ENCODE peak calls at places on chromosome 22, in six cellular contexts. N is lower leg skin, J is spleen, W is fibroblast of lung, Z is tibial artery, S is body of pancreas. K is an unnamed sample.

GRCh38 chr22:49008682-49009235 is 818.9 kb downstream of the BRD1 start:
- DNase-seq in Z (peak; percentile 6), J (peak; percentile 70), S (no peak), W (no peak), N (no peak), K (no peak)

GRCh38 chr22:36369922-36370781 is 17.6 kb downstream of the MYH9 start:
- DNase-seq in N (no peak), W (peak; percentile 57), Z (peak; percentile 68), J (peak; percentile 87), S (peak; percentile 81), K (no peak)

GRCh38 chr22:36776722-36777121 is 803 bp upstream of the IFT27 start:
- DNase-seq in W (no peak), Z (no peak), J (no peak), N (no peak), S (no peak), K (no peak)

GRCh38 chr22:46738961-46739870 is 1.2 kb upstream of the CERK start:
- DNase-seq in Z (peak; percentile 44), W (peak; percentile 65), N (peak; percentile 58), S (peak; percentile 90), J (no peak), K (peak; percentile 44)

GRCh38 chr22:32864041-32864440 is 62.5 kb downstream of the TIMP3 start:
- DNase-seq in Z (no peak), S (no peak), W (peak; percentile 42), N (no peak), J (no peak), K (no peak)

GRCh38 chr22:49026476-49027121 is 801.1 kb downstream of the BRD1 start:
- DNase-seq in N (no peak), Z (no peak), S (no peak), W (no peak), J (peak; percentile 42), K (no peak)

GRCh38 chr22:40325315-40325714 is 21.0 kb upstream of the ADSL start:
- DNase-seq in W (no peak), N (no peak), J (no peak), Z (no peak), S (no peak), K (no peak)

GRCh38 chr22:47367993-47368945 is 605.8 kb downstream of the TBC1D22A start:
- DNase-seq in N (no peak), W (no peak), S (no peak), Z (no peak), J (peak; percentile 48), K (peak; percentile 2)

GRCh38 chr22:44399196-44399837 is 86.6 kb upstream of the SHISAL1 start:
- DNase-seq in S (peak; percentile 9), J (peak; percentile 40), N (no peak), Z (peak; percentile 15), W (no peak), K (peak; percentile 1)

GRCh38 chr22:40312050-40312449 is 34.2 kb upstream of the ADSL start:
- DNase-seq in N (no peak), W (no peak), S (no peak), Z (no peak), J (no peak), K (no peak)

GRCh38 chr22:50530280-50530856 is 556 bp upstream of the TYMP start:
- DNase-seq in Z (peak; percentile 80), S (peak; percentile 80), J (peak; percentile 97), W (peak; percentile 83), N (peak; percentile 77), K (peak; percentile 61)

GRCh38 chr22:16917144-16918003 is 90.6 kb downstream of the GAB4 start:
- DNase-seq in J (no peak), Z (peak; percentile 36), W (peak; percentile 4), S (peak; percentile 42), N (peak; percentile 40), K (peak; percentile 38)

GRCh38 chr22:37431366-37431765 is 4.1 kb upstream of the ELFN2 start:
- DNase-seq in W (no peak), J (no peak), Z (no peak), S (no peak), N (no peak), K (no peak)

GRCh38 chr22:17742528-17742902 is 31.8 kb downstream of the BID start:
- DNase-seq in W (peak; percentile 69), S (peak; percentile 65), Z (no peak), J (peak; percentile 86), N (no peak), K (peak; percentile 68)

GRCh38 chr22:37206841-37207821 is 5.1 kb downstream of the SSTR3 start:
- DNase-seq in S (peak; percentile 8), Z (peak; percentile 15), W (no peak), J (peak; percentile 71), N (no peak), K (peak; percentile 18)

GRCh38 chr22:39253427-39254070 is 8.8 kb upstream of the PDGFB start:
- DNase-seq in J (no peak), N (no peak), W (peak; percentile 84), S (peak; percentile 95), Z (peak; percentile 58), K (peak; percentile 76)

GRCh38 chr22:37623075-37624016 is 14.7 kb downstream of the GGA1 start:
- DNase-seq in J (peak; percentile 93), S (peak; percentile 60), W (peak; percentile 57), Z (no peak), N (no peak), K (peak; percentile 84)

GRCh38 chr22:47921906-47922305 is 1159.5 kb downstream of the TBC1D22A start:
- DNase-seq in Z (no peak), W (no peak), S (no peak), N (no peak), J (no peak), K (no peak)

GRCh38 chr22:49880281-49880680 is 26.6 kb downstream of the ZBED4 start:
- DNase-seq in N (no peak), W (no peak), S (no peak), J (peak; percentile 73), Z (no peak), K (no peak)

GRCh38 chr22:17627961-17628303 is 617 bp downstream of the ATP6V1E1 start:
- DNase-seq in S (no peak), N (no peak), Z (no peak), W (no peak), J (peak; percentile 77), K (peak; percentile 33)

GRCh38 chr22:44409691-44410316 is 88.2 kb downstream of the RTL6 start:
- DNase-seq in N (no peak), W (no peak), J (peak; percentile 47), Z (no peak), S (no peak), K (no peak)

GRCh38 chr22:23782649-23783048 is 4.1 kb upstream of the SMARCB1 start:
- DNase-seq in Z (no peak), S (no peak), W (no peak), J (no peak), N (no peak), K (no peak)

GRCh38 chr22:23786261-23786710 is 480 bp upstream of the SMARCB1 start:
- DNase-seq in Z (no peak), W (no peak), J (no peak), S (no peak), N (no peak), K (no peak)

GRCh38 chr22:23783496-23784167 is 3.1 kb upstream of the SMARCB1 start:
- DNase-seq in W (no peak), S (no peak), N (no peak), Z (no peak), J (no peak), K (no peak)

GRCh38 chr22:23786752-23787599 is at the start of gene SMARCB1:
- DNase-seq in N (peak; percentile 88), S (peak; percentile 93), J (peak; percentile 96), W (peak; percentile 94), Z (peak; percentile 94), K (peak; percentile 90)

DNA sequence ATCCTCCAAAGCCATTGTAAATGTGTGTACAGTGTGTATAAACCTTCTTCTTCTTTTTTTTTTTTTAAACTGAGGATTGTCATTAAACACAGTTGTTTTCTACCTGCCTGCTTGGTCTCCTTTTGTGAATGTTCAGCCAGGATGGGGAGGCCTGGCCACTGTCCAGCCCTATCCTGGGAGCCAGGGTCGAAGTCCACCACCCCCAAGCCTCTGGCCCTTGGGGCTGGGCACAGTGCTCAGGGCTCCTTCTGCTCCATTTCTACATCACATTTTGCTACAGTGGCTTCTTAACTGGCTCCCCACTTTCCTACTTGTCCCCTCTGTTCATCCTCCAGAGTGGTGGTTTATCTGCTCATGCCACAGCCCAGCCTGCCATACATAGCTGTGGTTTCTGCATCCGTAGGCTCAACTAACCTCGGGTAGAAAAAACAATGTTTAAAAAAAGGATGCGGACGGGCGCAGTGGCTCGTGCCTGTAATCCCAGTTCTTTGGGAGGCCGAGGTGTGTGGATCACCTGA is 2.5 kb upstream of the SMARCB1 start:
- DNase-seq in J (no peak), N (no peak), S (peak; percentile 64), Z (no peak), W (no peak), K (no peak)
- TF ChIP-seq CTCF in J (no peak), N (no peak), S (no peak), Z (no peak), W (no peak), K (no peak)

GRCh38 chr22:24424901-24425775 is 2.3 kb upstream of the ADORA2A start:
- DNase-seq in S (no peak), J (no peak), W (no peak), Z (no peak), N (no peak), K (no peak)

GRCh38 chr22:24427500-24428164 is at the start of gene ADORA2A:
- DNase-seq in J (peak; percentile 99), N (no peak), S (no peak), Z (no peak), W (no peak), K (no peak)

GRCh38 chr22:24424001-24424900 is 3.1 kb upstream of the ADORA2A start:
- DNase-seq in Z (no peak), J (peak; percentile 92), S (no peak), W (no peak), N (no peak), K (no peak)

GRCh38 chr22:24426859-24427499 is 420 bp upstream of the ADORA2A start:
- DNase-seq in Z (no peak), J (peak; percentile 87), W (no peak), S (no peak), N (no peak), K (peak; percentile 16)

GRCh38 chr22:24426436-24426835 is 963 bp upstream of the ADORA2A start:
- DNase-seq in Z (no peak), N (no peak), S (no peak), W (no peak), J (no peak), K (no peak)
- H3K4me3 ChIP-seq in Z (no peak overlapping the region), N (no peak overlapping the region), S (no peak overlapping the region), W (no peak overlapping the region), J (no peak overlapping the region), K (no peak overlapping the region)

GRCh38 chr22:27487600-27488450 is 313.7 kb downstream of the MN1 start:
- DNase-seq in W (peak; percentile 52), S (no peak), J (no peak), N (no peak), Z (no peak), K (no peak)
- TF ChIP-seq CTCF in W (no peak), S (no peak), J (no peak), N (no peak), Z (no peak), K (no peak)

DNA sequence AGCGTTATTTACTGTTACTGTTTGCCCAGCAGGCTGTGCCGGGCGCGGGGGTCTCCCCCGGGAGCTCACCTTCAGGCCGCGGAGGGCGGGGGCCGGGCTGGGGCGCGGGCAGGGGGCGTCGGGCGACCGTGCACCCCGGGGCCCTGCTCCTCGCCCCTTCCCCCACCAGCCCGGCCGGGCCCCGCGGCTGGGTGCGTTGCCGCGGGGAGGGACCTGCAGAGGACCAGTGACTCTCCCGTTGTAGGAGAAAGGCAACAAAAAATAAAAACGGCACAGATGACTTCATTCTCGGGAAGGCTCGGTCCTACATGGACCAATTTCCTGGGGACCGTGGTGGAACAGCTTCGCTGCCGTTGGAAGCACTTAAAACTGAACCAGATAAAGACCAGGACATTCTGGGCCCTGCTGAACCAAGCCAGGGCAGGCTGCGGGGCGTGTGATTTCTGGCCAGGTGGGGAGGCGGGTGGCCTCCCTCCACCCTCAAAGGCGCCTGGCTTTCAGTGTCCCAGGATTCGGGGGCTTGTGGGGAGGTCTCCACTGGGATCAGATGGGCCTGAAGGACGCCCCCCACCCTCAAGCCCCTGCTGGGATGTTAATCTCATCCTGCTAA is 57.3 kb downstream of the IGLL1 start:
- DNase-seq in S (no peak), N (no peak), W (no peak), J (peak; percentile 72), Z (peak; percentile 55), K (peak; percentile 57)
- H3K4me3 ChIP-seq in S (no peak overlapping the region), N (no peak overlapping the region), W (no peak overlapping the region), J (no peak overlapping the region), Z (peak overlapping the region; percentile 55), K (peak overlapping the region; percentile 2)